ENCODE peak calls at places on chromosome 6, in five cellular contexts. G is kidney, M is fibroblast of pulmonary artery, Z is nephron progenitor cell, B is pancreas. D is an unnamed sample.
A peak's percentile ranks its signal among the peaks of the same experiment; 100 is the strongest.

GRCh38 chr6:125753218-125753936 is 3.9 kb downstream of the HEY2 start:
- DNase-seq in G (no peak), Z (no peak), M (peak; percentile 67), B (peak; percentile 31), D (peak; percentile 44)

GRCh38 chr6:15986027-15986629 is 142.8 kb upstream of the MYLIP start:
- DNase-seq in B (no peak), Z (no peak), M (no peak), G (no peak), D (no peak)

GRCh38 chr6:44630125-44631028 is 242.9 kb downstream of the CDC5L start:
- DNase-seq in Z (peak; percentile 68), G (no peak), M (peak; percentile 73), B (no peak), D (peak; percentile 65)

GRCh38 chr6:28335040-28335563 is 846 bp downstream of the ZSCAN31 start:
- DNase-seq in Z (peak; percentile 12), G (no peak), M (no peak), B (no peak), D (no peak)

GRCh38 chr6:159037746-159038290 is 7.0 kb downstream of the TAGAP start:
- DNase-seq in B (no peak), G (no peak), M (no peak), Z (peak; percentile 15), D (no peak)

GRCh38 chr6:144659202-144659731 is 374.1 kb downstream of the UTRN start:
- DNase-seq in G (no peak), B (no peak), M (peak; percentile 86), Z (peak; percentile 52), D (peak; percentile 76)

GRCh38 chr6:136774228-136775041 is 17.8 kb downstream of the MAP3K5 start:
- DNase-seq in B (no peak), M (peak; percentile 86), Z (no peak), G (no peak), D (peak; percentile 91)

GRCh38 chr6:74731921-74732320 is 473.9 kb downstream of the COL12A1 start:
- DNase-seq in B (no peak), G (no peak), Z (no peak), M (peak; percentile 60), D (peak; percentile 28)

GRCh38 chr6:52020961-52021570 is 66.3 kb downstream of the PKHD1 start:
- DNase-seq in M (peak; percentile 52), G (no peak), Z (no peak), B (no peak), D (peak; percentile 37)

GRCh38 chr6:2578729-2579128 is 172.0 kb downstream of the MYLK4 start:
- DNase-seq in Z (no peak), B (no peak), G (no peak), M (peak; percentile 61), D (peak; percentile 8)

GRCh38 chr6:23414204-23414501 is 711.9 kb upstream of the NRSN1 start:
- DNase-seq in M (peak; percentile 80), B (no peak), Z (no peak), G (no peak), D (peak; percentile 23)
- TF ChIP-seq CTCF in M (peak; percentile 50), B (no peak), Z (peak; percentile 7), G (peak; percentile 16), D (peak; percentile 11)

GRCh38 chr6:14189122-14189521 is 71.5 kb downstream of the CD83 start:
- DNase-seq in M (no peak), Z (no peak), G (no peak), B (no peak), D (no peak)

GRCh38 chr6:14194483-14194882 is 76.9 kb downstream of the CD83 start:
- DNase-seq in G (no peak), Z (no peak), M (no peak), B (no peak), D (no peak)

GRCh38 chr6:14193524-14193923 is 76.0 kb downstream of the CD83 start:
- DNase-seq in G (no peak), Z (no peak), M (no peak), B (no peak), D (no peak)

GRCh38 chr6:14190596-14191224 is 73.1 kb downstream of the CD83 start:
- DNase-seq in G (no peak), M (no peak), B (no peak), Z (no peak), D (no peak)

DNA sequence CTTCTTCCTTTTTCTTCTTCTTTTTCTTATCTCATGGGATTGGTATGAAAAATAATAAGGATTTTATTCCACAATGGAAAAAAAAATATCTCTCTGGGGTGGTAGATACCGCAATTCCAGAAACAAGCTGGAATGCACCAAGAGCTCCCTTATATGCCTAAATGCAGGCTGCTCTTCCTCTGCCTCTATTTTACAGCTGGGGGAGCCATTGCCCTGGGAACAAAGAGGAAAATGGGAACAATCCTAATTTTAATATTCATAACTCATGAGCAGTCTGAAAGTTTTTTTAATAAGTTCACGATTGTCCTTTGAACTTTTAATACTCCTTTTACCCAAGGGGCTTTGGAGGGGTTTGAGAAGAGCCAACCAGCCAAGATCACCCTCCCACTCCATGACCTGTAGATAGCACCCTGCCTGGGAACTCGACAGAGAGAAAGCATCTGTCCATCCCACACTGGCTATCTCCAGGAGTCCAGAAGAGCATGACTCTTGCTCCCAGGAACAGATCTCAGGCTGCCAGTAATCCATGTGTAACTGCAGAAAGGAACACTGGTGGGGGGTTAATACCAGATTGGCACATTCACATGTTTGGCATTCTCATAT is 74.7 kb downstream of the CD83 start:
- DNase-seq in M (no peak), B (no peak), G (no peak), Z (no peak), D (no peak)
- TF ChIP-seq CTCF in M (peak; percentile 22), B (no peak), G (peak; percentile 26), Z (no peak), D (no peak)

DNA sequence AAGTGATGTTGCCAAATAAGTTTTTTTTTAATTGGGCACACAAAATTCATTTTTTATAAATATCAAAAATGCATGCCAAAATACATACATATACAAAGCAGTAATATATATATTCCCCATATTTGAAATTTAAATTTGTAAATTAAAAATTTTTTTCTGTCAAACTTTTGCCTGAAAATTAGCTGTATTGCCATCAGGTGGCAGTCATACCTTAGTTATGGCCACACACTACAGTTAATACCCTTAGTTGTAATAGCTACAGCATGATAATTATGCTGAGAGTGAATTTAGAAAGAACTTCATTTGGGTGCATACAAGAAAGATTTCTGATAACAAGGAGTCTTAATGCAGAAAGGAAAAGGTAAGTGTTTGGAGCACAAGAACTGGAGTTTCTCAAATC is 46.2 kb upstream of the SDHAF4 start:
- DNase-seq in Z (no peak), B (no peak), G (no peak), M (peak; percentile 36), D (peak; percentile 13)
- TF ChIP-seq CTCF in Z (no peak), B (no peak), G (peak; percentile 27), M (peak; percentile 36), D (peak; percentile 44)

GRCh38 chr6:14885471-14885987 is 360.3 kb upstream of the JARID2 start:
- DNase-seq in M (peak; percentile 13), G (no peak), Z (no peak), B (no peak), D (peak; percentile 25)
- TF ChIP-seq CTCF in M (no peak), G (no peak), Z (no peak), B (no peak), D (no peak)

DNA sequence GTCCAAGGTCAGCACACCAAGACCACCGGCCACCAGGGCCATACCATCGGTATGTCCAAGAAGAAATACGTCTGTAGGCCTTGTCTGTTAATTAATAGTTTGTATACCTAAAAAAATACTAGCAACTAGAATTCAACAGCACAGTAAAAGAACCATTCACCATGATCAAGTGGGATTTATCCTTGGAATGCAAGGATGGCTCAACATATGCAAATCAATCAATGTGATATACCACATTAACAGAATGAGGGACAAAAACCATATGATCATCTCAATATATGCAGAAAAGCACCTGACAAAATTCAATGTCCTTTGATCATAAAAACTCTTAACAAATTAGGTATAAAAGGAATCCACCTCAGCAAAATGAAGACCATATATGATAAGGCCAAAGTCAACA is 24.4 kb downstream of the RPP40 start:
- DNase-seq in B (no peak), Z (no peak), M (no peak), G (no peak), D (no peak)
- TF ChIP-seq CTCF in B (no peak), Z (no peak), M (no peak), G (no peak), D (no peak)

DNA sequence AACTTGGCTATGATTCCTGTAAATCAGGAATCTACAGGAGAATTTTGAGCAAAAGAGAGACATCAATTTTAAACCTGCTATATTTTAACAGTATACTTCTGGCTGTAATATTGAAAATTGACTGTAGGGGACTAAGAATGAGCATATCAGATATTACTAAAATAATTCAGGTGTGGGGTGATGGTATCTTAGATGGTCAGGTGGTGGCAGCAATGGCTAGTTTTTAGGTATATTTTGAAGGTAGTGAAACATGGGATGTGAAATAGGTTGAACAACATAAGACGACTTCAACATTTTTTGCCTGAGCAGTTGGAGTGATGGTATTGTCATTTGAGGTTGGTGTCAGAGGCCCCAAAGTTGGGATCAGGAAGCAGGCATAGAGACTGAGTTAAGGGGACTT is 32.1 kb downstream of the FAM83B start:
- DNase-seq in Z (no peak), M (no peak), B (no peak), G (no peak), D (no peak)
- TF ChIP-seq CTCF in Z (no peak), M (no peak), B (no peak), G (no peak), D (peak; percentile 6)

GRCh38 chr6:36873612-36874011 is 991 bp downstream of the PPIL1 start:
- DNase-seq in G (no peak), M (no peak), Z (no peak), B (no peak), D (no peak)
- TF ChIP-seq CTCF in G (no peak), M (peak; percentile 5), Z (no peak), B (no peak), D (peak; percentile 16)

GRCh38 chr6:169789944-169790927 is 38.8 kb downstream of the ERMARD start:
- DNase-seq in M (peak; percentile 67), Z (peak; percentile 83), G (peak; percentile 90), B (peak; percentile 57), D (peak; percentile 66)
- TF ChIP-seq CTCF in M (peak; percentile 92), Z (peak; percentile 97), G (peak; percentile 90), B (peak; percentile 87), D (peak; percentile 99)

D was measured in fibroblast of villous mesenchyme.